ENCODE peak calls at places on chromosome 2, in eight cellular contexts. L is A549, F is H1, V is WTC11, J is HepG2, A is K562, Q is SK-N-SH, P is IMR-90. K is an unnamed sample.

GRCh38 chr2:207625014-207625755 is at the start of gene METTL21A:
- DNase-seq in L (peak), F (peak), V (peak), J (peak), A (peak), Q (peak), P (peak), K (peak)

GRCh38 chr2:18749912-18750526 is 160.7 kb upstream of the NT5C1B start:
- DNase-seq in L (peak), F (no peak), V (peak), J (peak), A (peak), Q (peak), P (peak), K (no peak)

GRCh38 chr2:71313-72035 is 25.2 kb upstream of the FAM110C start:
- DNase-seq in L (no peak), F (no peak), V (no peak), J (no peak), A (no peak), Q (no peak), P (no peak), K (no peak)

GRCh38 chr2:100104718-100105677 is 37.4 kb downstream of the AFF3 start:
- DNase-seq in L (no peak), F (no peak), V (peak), J (no peak), A (no peak), Q (peak), P (peak), K (no peak)

GRCh38 chr2:210895132-210895531 is 338.7 kb downstream of the CPS1 start:
- DNase-seq in L (no peak), F (peak), V (peak), J (peak), A (no peak), Q (no peak), P (no peak), K (no peak)

GRCh38 chr2:223051580-223052375 is at the start of gene KCNE4:
- DNase-seq in L (no peak), F (no peak), V (no peak), J (no peak), A (no peak), Q (no peak), P (peak), K (no peak)

GRCh38 chr2:54206596-54206995 is 49.4 kb downstream of the TSPYL6 start:
- DNase-seq in L (peak), F (no peak), V (no peak), J (peak), A (peak), Q (peak), P (peak), K (no peak)

GRCh38 chr2:235105821-235106359 is 154.1 kb downstream of the SH3BP4 start:
- DNase-seq in L (no peak), F (no peak), V (no peak), J (peak), A (no peak), Q (no peak), P (no peak), K (no peak)

GRCh38 chr2:424306-425172 is 136.6 kb upstream of the ALKAL2 start:
- DNase-seq in L (no peak), F (no peak), V (no peak), J (no peak), A (no peak), Q (no peak), P (no peak), K (no peak)

GRCh38 chr2:24456610-24457556 is 34.2 kb upstream of the NCOA1 start:
- DNase-seq in L (peak), F (no peak), V (no peak), J (no peak), A (peak), Q (no peak), P (peak), K (no peak)

GRCh38 chr2:10982931-10983701 is 71.4 kb downstream of the KCNF1 start:
- DNase-seq in L (no peak), F (no peak), V (no peak), J (no peak), A (no peak), Q (no peak), P (peak), K (no peak)

GRCh38 chr2:68915345-68915841 is 37.3 kb downstream of the GKN2 start:
- DNase-seq in L (no peak), F (no peak), V (no peak), J (no peak), A (no peak), Q (no peak), P (no peak), K (no peak)

GRCh38 chr2:238168196-238168815 is 9.5 kb downstream of the ERFE start:
- DNase-seq in L (no peak), F (no peak), V (no peak), J (no peak), A (peak), Q (peak), P (no peak), K (no peak)

GRCh38 chr2:238169708-238170251 is 11.0 kb downstream of the ERFE start:
- DNase-seq in L (peak), F (no peak), V (no peak), J (no peak), A (no peak), Q (peak), P (peak), K (no peak)

GRCh38 chr2:238170386-238171071 is 11.8 kb downstream of the ERFE start:
- DNase-seq in L (no peak), F (no peak), V (no peak), J (no peak), A (no peak), Q (peak), P (no peak), K (no peak)

GRCh38 chr2:238167761-238168160 is 9.0 kb downstream of the ERFE start:
- DNase-seq in L (no peak), F (no peak), V (no peak), J (no peak), A (peak), Q (peak), P (peak), K (no peak)

DNA sequence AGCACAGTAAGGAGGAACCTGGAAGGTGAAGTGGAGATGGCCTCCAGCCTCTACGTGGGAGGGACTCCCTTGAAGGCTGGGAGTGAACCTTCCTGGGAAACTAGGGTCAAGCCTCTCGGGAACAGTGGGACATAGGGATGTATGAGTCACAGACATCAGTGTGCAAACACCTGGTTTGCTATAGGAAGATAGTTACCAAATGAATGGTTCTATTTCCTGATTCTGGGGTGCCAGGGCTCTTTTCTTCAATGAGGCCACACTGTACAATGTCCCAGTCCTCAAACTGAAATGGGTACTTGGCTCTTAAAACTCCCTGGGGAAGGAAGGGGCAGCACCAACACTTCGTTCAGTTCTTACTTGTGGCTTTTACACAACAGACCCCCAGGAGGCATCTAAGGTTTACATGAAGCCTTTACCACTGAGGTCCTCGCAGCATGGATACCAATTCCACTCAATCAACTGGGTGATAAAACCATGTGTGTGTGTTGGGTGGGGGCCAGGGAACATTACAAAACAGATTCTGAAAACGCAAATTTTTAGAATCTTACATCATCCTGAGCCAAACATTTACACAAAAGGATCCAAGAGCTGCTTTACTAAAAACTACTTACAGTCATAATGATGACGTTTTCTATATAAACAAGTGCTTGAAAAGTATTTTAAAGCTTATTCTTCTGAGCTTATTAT is 10.4 kb downstream of the ERFE start:
- DNase-seq in L (peak), F (no peak), V (no peak), J (no peak), A (peak), Q (peak), P (peak), K (no peak)
- TF ChIP-seq USF2 in L (no peak), F (no peak), V (no peak), J (no peak), A (no peak), Q (no peak), P (peak), K (no peak)

GRCh38 chr2:178716394-178716793 is 90.8 kb downstream of the TTN start:
- DNase-seq in L (no peak), F (no peak), V (no peak), J (no peak), A (no peak), Q (peak), P (no peak), K (no peak)

GRCh38 chr2:178715366-178715765 is 91.9 kb downstream of the TTN start:
- DNase-seq in L (no peak), F (no peak), V (no peak), J (no peak), A (no peak), Q (no peak), P (no peak), K (no peak)

GRCh38 chr2:178722296-178722695 is 84.9 kb downstream of the TTN start:
- DNase-seq in L (no peak), F (no peak), V (no peak), J (no peak), A (no peak), Q (no peak), P (no peak), K (no peak)

GRCh38 chr2:178718283-178718682 is 88.9 kb downstream of the TTN start:
- DNase-seq in L (no peak), F (no peak), V (no peak), J (no peak), A (no peak), Q (no peak), P (no peak), K (no peak)

GRCh38 chr2:178718988-178719387 is 88.2 kb downstream of the TTN start:
- DNase-seq in L (no peak), F (no peak), V (no peak), J (no peak), A (no peak), Q (no peak), P (no peak), K (no peak)
- TF ChIP-seq USF2 in L (no peak), F (no peak), V (no peak), J (no peak), A (no peak), Q (no peak), P (no peak), K (no peak)

GRCh38 chr2:236894791-236895190 is 190.9 kb upstream of the COPS8 start:
- DNase-seq in L (no peak), F (no peak), V (no peak), J (peak), A (no peak), Q (no peak), P (no peak), K (no peak)
- TF ChIP-seq USF2 in L (no peak), F (no peak), V (no peak), J (no peak), A (no peak), Q (no peak), P (no peak), K (no peak)

DNA sequence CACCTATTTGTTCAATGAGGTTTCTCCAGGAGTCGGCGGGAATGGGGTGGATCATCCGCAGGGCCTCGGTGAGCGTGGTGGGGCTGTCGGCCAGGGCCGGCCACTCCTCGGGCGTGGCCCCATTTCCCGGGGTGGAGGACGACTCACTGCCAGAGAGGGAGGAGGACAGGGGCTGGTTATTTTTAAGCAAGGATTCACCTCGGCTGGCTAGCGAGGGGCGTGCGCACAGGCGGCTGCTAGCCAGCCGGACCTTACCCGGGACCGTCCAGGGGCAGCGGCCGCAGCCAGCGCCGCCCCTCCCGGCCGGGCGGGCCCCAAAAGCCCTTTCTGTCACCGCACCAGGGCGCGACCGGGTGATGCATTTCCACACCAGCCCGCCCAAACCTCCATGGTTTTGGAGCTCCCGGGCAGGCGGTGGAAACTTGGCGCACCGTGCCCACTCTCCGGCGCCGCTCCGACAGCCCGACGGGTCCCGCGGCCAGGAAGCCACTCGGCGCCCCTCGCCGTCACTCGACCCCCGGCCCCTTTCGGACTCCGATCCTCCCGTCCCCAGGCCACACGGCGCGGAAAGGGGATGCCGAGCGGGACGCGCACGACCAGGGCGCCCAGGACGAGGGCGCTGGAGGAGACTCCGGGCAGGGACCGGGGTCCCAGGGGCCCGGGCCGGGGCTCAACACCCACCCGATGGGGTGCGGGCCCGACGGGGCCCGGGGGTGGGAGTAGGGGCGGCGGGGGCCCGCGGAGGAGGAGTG is 57.2 kb downstream of the SNORC start:
- DNase-seq in L (peak), F (no peak), V (peak), J (no peak), A (peak), Q (peak), P (no peak), K (no peak)
- TF ChIP-seq USF2 in L (no peak), F (no peak), V (no peak), J (no peak), A (no peak), Q (no peak), P (no peak), K (no peak)

DNA sequence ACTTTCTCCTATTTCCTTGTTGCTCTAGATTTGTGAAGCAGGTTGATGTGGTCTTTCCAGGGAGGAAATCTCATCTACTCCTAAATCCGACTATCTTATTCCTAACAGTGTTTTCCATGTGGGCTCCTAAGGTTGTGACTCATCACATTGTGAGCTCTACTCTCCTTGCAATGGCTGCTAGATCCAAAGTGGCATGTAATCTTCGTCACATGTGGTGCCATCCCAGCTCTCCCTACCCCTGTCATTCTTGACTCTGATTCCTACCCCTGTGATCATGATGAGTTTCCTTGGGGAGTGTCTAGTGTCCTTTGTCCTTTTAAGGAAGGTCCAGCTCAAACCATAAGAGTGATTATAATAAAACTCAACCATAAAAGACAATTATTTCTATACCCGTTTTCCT is 47.3 kb upstream of the GULP1 start:
- DNase-seq in L (peak), F (no peak), V (no peak), J (no peak), A (no peak), Q (no peak), P (peak), K (no peak)
- TF ChIP-seq USF2 in L (no peak), F (no peak), V (no peak), J (no peak), A (no peak), Q (no peak), P (no peak), K (no peak)

DNA sequence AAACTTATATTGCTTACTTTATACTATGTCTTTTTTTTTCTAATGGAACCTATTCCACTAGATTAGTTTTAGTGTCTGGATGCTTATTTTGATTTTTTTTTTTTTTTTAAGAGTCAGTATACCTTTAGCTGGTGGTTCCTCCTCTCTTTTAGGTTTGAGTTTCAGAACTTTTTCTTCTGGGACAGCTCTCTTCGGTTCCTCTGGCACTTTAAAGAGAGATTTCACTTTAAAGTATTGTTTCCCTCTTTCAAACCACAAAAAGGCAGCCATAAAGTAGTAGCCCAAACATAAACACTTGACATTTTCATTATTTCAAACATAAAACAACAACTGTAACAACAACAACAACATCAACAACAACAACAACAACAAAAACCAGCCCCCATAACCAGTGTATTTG is 123.3 kb downstream of the TTN start:
- DNase-seq in L (no peak), F (no peak), V (no peak), J (no peak), A (no peak), Q (no peak), P (no peak), K (no peak)
- TF ChIP-seq USF2 in L (no peak), F (no peak), V (no peak), J (no peak), A (no peak), Q (no peak), P (no peak), K (no peak)

K was measured in GM12878.